ENCODE peak calls at places on chromosomes 3 and 15, in four cellular contexts. O is activated CD4-positive, alpha-beta T cell treated with anti-CD3 and anti-CD28 coated beads, Interleukin-2, amount 10 ng/mL, durations not matched to agents 7 days and 5 days; J is Right ventricle myocardium superior; F is renal cortical epithelial cell. D is an unnamed sample.

GRCh38 chr3:160150525-160150924 is 74.7 kb upstream of the C3orf80 start:
- DNase-seq in O (no peak), J (no peak), F (peak), D (no peak)

GRCh38 chr3:97720417-97720816 is 44.1 kb upstream of the ARL6 start:
- DNase-seq in O (no peak), J (no peak), F (peak), D (no peak)

GRCh38 chr15:44137750-44138149 is 57.3 kb downstream of the FRMD5 start:
- DNase-seq in O (no peak), J (no peak), F (no peak), D (no peak)

GRCh38 chr15:70172124-70172523 is 74.4 kb upstream of the TLE3 start:
- DNase-seq in O (no peak), J (peak), F (no peak), D (no peak)

GRCh38 chr3:27723803-27724458 is 1.8 kb upstream of the EOMES start:
- DNase-seq in O (no peak), J (no peak), F (no peak), D (no peak)

GRCh38 chr3:184005981-184006507 is 11.6 kb downstream of the ABCC5 start:
- DNase-seq in O (peak), J (peak), F (peak), D (peak)

GRCh38 chr3:182979103-182979697 is 1.1 kb downstream of the DCUN1D1 start:
- DNase-seq in O (no peak), J (no peak), F (no peak), D (no peak)

GRCh38 chr3:8497582-8497981 is 4.0 kb upstream of the LMCD1 start:
- DNase-seq in O (no peak), J (no peak), F (peak), D (no peak)

GRCh38 chr15:32730677-32731654 is 13.2 kb downstream of the GREM1 start:
- DNase-seq in O (no peak), J (peak), F (peak), D (no peak)

GRCh38 chr3:78978037-78978436 is 789.8 kb downstream of the ROBO1 start:
- DNase-seq in O (no peak), J (no peak), F (no peak), D (no peak)

GRCh38 chr3:115550285-115550741 is 73.0 kb upstream of the GAP43 start:
- DNase-seq in O (no peak), J (peak), F (no peak), D (no peak)

GRCh38 chr3:56282341-56282740 is 185.9 kb downstream of the ERC2 start:
- DNase-seq in O (no peak), J (no peak), F (peak), D (no peak)

GRCh38 chr3:115804722-115805121 is 181.4 kb downstream of the GAP43 start:
- DNase-seq in O (no peak), J (no peak), F (peak), D (no peak)

GRCh38 chr3:183818041-183818620 is 7.2 kb downstream of the MAP6D1 start:
- DNase-seq in O (no peak), J (no peak), F (no peak), D (no peak)

GRCh38 chr15:31300981-31301686 is 25.5 kb upstream of the KLF13 start:
- DNase-seq in O (peak), J (no peak), F (no peak), D (no peak)

GRCh38 chr3:72338082-72338941 is 509.9 kb downstream of the SHQ1 start:
- DNase-seq in O (no peak), J (no peak), F (peak), D (no peak)

GRCh38 chr3:102136183-102136582 is 286.9 kb downstream of the NFKBIZ start:
- DNase-seq in O (no peak), J (no peak), F (peak), D (no peak)

GRCh38 chr15:30865257-30865656 is 38.5 kb upstream of the FAN1 start:
- DNase-seq in O (no peak), J (no peak), F (no peak), D (no peak)

GRCh38 chr15:67790610-67791319 is 34.5 kb upstream of the SKOR1 start:
- DNase-seq in O (no peak), J (no peak), F (no peak), D (no peak)

GRCh38 chr3:186772886-186773417 is 10.4 kb upstream of the EIF4A2 start:
- DNase-seq in O (peak), J (peak), F (peak), D (no peak)

GRCh38 chr3:168933614-168934013 is 729.9 kb downstream of the MECOM start:
- DNase-seq in O (no peak), J (no peak), F (peak), D (no peak)

GRCh38 chr3:37803726-37804469 is 57.8 kb upstream of the CTDSPL start:
- DNase-seq in O (no peak), J (no peak), F (no peak), D (no peak)

GRCh38 chr15:82043130-82043673 is 2.6 kb downstream of the MEX3B start:
- DNase-seq in O (no peak), J (no peak), F (no peak), D (peak)

GRCh38 chr3:127450331-127450730 is 140.2 kb downstream of the TPRA1 start:
- DNase-seq in O (no peak), J (no peak), F (no peak), D (no peak)

GRCh38 chr15:22980189-22981136 is at the start of gene CYFIP1:
- DNase-seq in O (peak), J (peak), F (peak), D (peak)

GRCh38 chr3:140276698-140277097 is 341.7 kb downstream of the CLSTN2 start:
- DNase-seq in O (no peak), J (no peak), F (peak), D (no peak)

GRCh38 chr15:64800476-64800875 is 25.0 kb downstream of the PIF1 start:
- DNase-seq in O (no peak), J (no peak), F (no peak), D (no peak)

GRCh38 chr3:123953735-123954134 is 7.3 kb downstream of the CCDC14 start:
- DNase-seq in O (no peak), J (no peak), F (no peak), D (no peak)

GRCh38 chr15:96560246-96560895 is 229.9 kb downstream of the NR2F2 start:
- DNase-seq in O (no peak), J (no peak), F (peak), D (no peak)

GRCh38 chr3:45343947-45344346 is 44.4 kb upstream of the LARS2 start:
- DNase-seq in O (no peak), J (no peak), F (peak), D (no peak)

GRCh38 chr3:87298111-87298718 is 21.8 kb upstream of the POU1F1 start:
- DNase-seq in O (peak), J (no peak), F (peak), D (peak)

GRCh38 chr15:66646308-66646707 is 55.7 kb upstream of the SMAD6 start:
- DNase-seq in O (no peak), J (no peak), F (no peak), D (no peak)

GRCh38 chr15:36335211-36335610 is 244.2 kb upstream of the CDIN1 start:
- DNase-seq in O (no peak), J (no peak), F (no peak), D (no peak)

GRCh38 chr15:39578851-39579486 is 1.9 kb upstream of the THBS1 start:
- DNase-seq in O (no peak), J (no peak), F (peak), D (no peak)

GRCh38 chr3:197171481-197172067 is 126.8 kb downstream of the DLG1 start:
- DNase-seq in O (no peak), J (no peak), F (no peak), D (no peak)